ENCODE peak calls at places on chromosomes 13 and 19, in seven cellular contexts. Z is GM12878, J is HCT116, P is K562, O is SK-N-SH, H is HepG2, F is H1. I is an unnamed sample.

GRCh38 chr19:3140667-3141038 is 4.8 kb downstream of the GNA15 start:
- DNase-seq in H (no peak), Z (no peak), F (no peak), P (no peak), J (no peak), O (no peak), I (no peak)

GRCh38 chr19:23402388-23402787 is 7.1 kb upstream of the ZNF91 start:
- DNase-seq in P (no peak), H (no peak), J (no peak), F (no peak), O (no peak), Z (no peak), I (no peak)

GRCh38 chr19:447816-448546 is 12.9 kb downstream of the SHC2 start:
- DNase-seq in Z (no peak), O (peak; percentile 89), P (no peak), H (no peak), F (no peak), J (no peak), I (no peak)

GRCh38 chr19:5436101-5436947 is 18.9 kb upstream of the ZNRF4 start:
- DNase-seq in P (peak; percentile 96), F (peak; percentile 96), O (peak; percentile 99), H (no peak), J (no peak), Z (no peak), I (peak; percentile 43)

GRCh38 chr19:3184847-3185481 is 766 bp upstream of the NCLN start:
- DNase-seq in O (peak; percentile 78), J (no peak), P (peak; percentile 66), H (no peak), F (no peak), Z (no peak), I (no peak)

GRCh38 chr13:59425211-59425721 is 738.5 kb downstream of the DIAPH3 start:
- DNase-seq in H (no peak), P (no peak), J (no peak), Z (no peak), O (no peak), F (no peak), I (no peak)

GRCh38 chr13:33003458-33004019 is 12.7 kb upstream of the KL start:
- DNase-seq in P (no peak), Z (no peak), F (no peak), O (no peak), J (no peak), H (no peak), I (no peak)

GRCh38 chr19:46296722-46297431 is at the start of gene HIF3A:
- DNase-seq in J (no peak), P (peak; percentile 50), Z (no peak), F (peak; percentile 97), H (no peak), O (peak; percentile 90), I (no peak)

GRCh38 chr19:52453324-52454094 is at the start of gene ZNF578:
- DNase-seq in H (no peak), P (peak; percentile 63), J (no peak), Z (no peak), O (peak; percentile 95), F (no peak), I (no peak)

GRCh38 chr13:28819046-28819747 is 942 bp upstream of the MTUS2 start:
- DNase-seq in F (peak; percentile 76), H (no peak), O (no peak), P (no peak), J (no peak), Z (no peak), I (no peak)

GRCh38 chr13:20461860-20462532 is 63.7 kb downstream of the CRYL1 start:
- DNase-seq in Z (no peak), H (no peak), J (no peak), F (no peak), P (no peak), O (no peak), I (no peak)

GRCh38 chr19:43858174-43858573 is 31.1 kb downstream of the ZNF283 start:
- DNase-seq in J (no peak), H (no peak), P (no peak), Z (no peak), O (no peak), F (no peak), I (no peak)

GRCh38 chr19:17260842-17261325 is 3.7 kb downstream of the USHBP1 start:
- DNase-seq in J (peak; percentile 81), H (peak; percentile 82), F (peak; percentile 95), O (peak; percentile 87), P (peak; percentile 91), Z (no peak), I (peak; percentile 84)

GRCh38 chr13:43805681-43806128 is 18.9 kb upstream of the ENOX1 start:
- DNase-seq in J (no peak), F (no peak), Z (no peak), H (no peak), P (no peak), O (no peak), I (peak; percentile 61)

GRCh38 chr13:101452519-101453485 is at the start of gene ITGBL1:
- DNase-seq in J (no peak), H (no peak), Z (no peak), P (no peak), O (peak; percentile 38), F (no peak), I (no peak)

GRCh38 chr19:14363203-14364097 is 17.8 kb upstream of the ADGRE5 start:
- DNase-seq in F (peak; percentile 88), O (peak; percentile 58), H (peak; percentile 25), J (peak; percentile 77), Z (no peak), P (peak; percentile 80), I (peak; percentile 72)

GRCh38 chr13:45370922-45371406 is 30.0 kb upstream of the TPT1 start:
- DNase-seq in P (peak; percentile 73), Z (no peak), F (peak; percentile 92), O (peak; percentile 34), H (no peak), J (no peak), I (peak; percentile 61)

GRCh38 chr13:49439609-49440008 is 4.3 kb downstream of the CAB39L start:
- DNase-seq in H (no peak), J (no peak), F (no peak), P (no peak), O (no peak), Z (no peak), I (no peak)

GRCh38 chr13:41150058-41150457 is 17.5 kb upstream of the KBTBD6 start:
- DNase-seq in O (no peak), H (no peak), J (no peak), Z (no peak), P (no peak), F (no peak), I (no peak)

GRCh38 chr19:32977269-32977668 is 5.2 kb downstream of the FAAP24 start:
- DNase-seq in J (no peak), O (no peak), Z (no peak), H (no peak), P (no peak), F (no peak), I (peak; percentile 69)

GRCh38 chr19:8158411-8159074 is 9.2 kb upstream of the FBN3 start:
- DNase-seq in P (peak; percentile 77), Z (peak; percentile 57), F (no peak), J (peak; percentile 79), H (peak; percentile 87), O (peak; percentile 78), I (peak; percentile 50)

GRCh38 chr19:8163781-8164180 is 14.4 kb upstream of the FBN3 start:
- DNase-seq in P (peak; percentile 2), H (no peak), Z (no peak), O (no peak), F (no peak), J (no peak), I (no peak)

GRCh38 chr19:8155318-8155717 is 5.9 kb upstream of the FBN3 start:
- DNase-seq in J (no peak), H (no peak), O (no peak), P (no peak), Z (no peak), F (no peak), I (no peak)

GRCh38 chr19:8161135-8161646 is 11.8 kb upstream of the FBN3 start:
- DNase-seq in O (peak; percentile 40), J (peak; percentile 48), P (peak; percentile 81), H (peak; percentile 65), Z (peak; percentile 39), F (no peak), I (no peak)
- TF ChIP-seq JUND in O (no peak), J (no peak), P (no peak), H (no peak), Z (no peak), F (no peak), I (no peak)

DNA sequence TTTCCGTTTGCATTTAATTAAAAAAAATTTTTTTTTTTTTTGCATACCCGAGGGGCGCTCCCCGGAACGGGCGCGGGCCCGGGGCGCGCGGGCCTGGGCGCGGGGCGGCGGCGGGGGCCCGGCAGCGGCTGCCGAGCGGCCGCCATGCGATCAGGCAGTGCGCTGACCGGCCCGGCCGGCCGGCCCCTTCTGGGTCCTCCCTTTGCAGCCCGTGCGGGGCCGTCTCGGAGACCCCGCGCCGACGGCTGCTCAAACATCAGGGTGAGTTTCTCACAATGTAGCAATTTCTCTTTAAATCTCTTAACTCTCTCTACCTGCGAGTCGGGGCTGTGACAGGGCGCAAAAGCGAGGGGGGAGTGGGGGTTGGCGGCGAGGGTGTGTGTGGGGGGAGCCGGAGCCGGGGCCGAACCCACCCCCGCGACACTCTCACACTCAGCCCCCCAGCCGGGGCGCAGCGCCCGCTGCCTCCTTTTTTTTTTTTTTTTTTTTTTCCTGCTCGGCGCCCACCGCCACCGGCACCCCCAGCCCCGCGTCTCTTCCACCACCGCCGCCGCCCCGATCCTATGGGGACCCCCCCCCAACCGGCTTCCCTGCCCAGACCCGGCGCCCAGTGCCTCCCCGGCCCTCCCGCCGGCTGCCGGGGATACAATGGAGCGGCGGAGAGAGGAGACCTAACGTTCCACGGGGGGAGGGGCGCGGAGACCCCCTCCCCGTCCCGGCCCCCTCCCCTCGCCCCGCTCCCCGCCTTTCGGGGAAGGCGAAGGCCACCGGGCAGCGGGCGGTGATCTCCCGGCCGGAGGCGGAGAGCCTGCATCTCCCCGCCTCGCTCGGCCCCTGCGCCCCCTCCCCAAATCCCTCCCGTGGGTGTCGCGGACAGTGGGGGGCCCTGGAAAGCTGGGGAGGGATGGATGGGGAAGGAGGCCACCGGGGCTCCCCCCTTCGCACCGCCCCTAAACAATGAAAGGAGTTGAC is at the start of gene BICRA:
- DNase-seq in H (peak; percentile 65), Z (no peak), F (peak; percentile 88), J (no peak), O (peak; percentile 92), P (peak; percentile 89), I (peak; percentile 62)
- TF ChIP-seq JUND in H (no peak), Z (no peak), F (no peak), J (no peak), O (no peak), P (no peak), I (no peak)

GRCh38 chr19:55692681-55693081 is 17.7 kb downstream of the EPN1 start:
- DNase-seq in J (no peak), F (no peak), O (no peak), Z (no peak), P (no peak), H (no peak), I (no peak)
- TF ChIP-seq JUND in J (no peak), F (no peak), O (no peak), Z (no peak), P (no peak), H (no peak), I (no peak)

DNA sequence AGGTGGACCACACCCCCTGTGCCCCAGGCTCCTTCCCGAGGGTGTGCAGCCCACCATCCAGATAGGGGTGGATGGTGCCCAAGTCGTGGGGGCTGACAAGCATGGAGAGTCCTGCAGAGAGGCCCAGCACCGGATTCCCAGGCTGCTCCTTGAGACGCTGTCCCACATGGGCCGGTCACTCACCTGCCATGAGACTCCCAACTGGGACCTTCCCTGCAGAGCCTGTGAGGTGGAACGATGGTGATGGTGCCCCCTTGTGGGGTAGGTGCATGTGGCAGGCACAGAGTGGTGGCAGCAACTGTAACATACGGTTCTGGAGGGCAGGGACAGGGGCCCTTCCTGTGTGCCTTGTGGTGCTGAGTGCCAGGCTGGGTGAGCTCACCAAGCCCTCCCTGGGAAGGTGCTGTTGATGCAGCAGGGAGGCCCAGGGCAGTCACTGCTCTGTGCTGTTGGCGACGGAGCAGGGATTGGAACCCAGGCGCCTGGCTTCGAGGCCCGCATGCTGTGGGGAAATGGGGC is 33.1 kb downstream of the PPP1R37 start:
- DNase-seq in F (peak; percentile 96), Z (no peak), H (peak; percentile 65), P (peak; percentile 66), O (peak; percentile 68), J (peak; percentile 24), I (peak; percentile 82)
- TF ChIP-seq JUND in F (peak; percentile 7), Z (no peak), H (no peak), P (no peak), O (no peak), J (no peak), I (no peak)